ENCODE peak calls at places on chromosomes 1 and 21, in seven cellular contexts. P is activated T-helper 2 cell treated with anti-CD3 and anti-CD28 coated beads, Interferon-gamma antibody, Interleukin-2, Interleukin-4, amounts not matched to agents 10 μg/mL and 5 μg/mL and 100 μg/mL, durations not matched to agents 14 hours and 24 hours and 36 hours; U is T-helper 1 cell; Z is sigmoid colon; M is hypothalamus; C is NCI-H1092; G is AG09319. L is an unnamed sample.

GRCh38 chr1:227245613-227246320 is 72.5 kb downstream of the CDC42BPA start:
- DNase-seq in P (no peak), M (no peak), G (no peak), Z (no peak), U (no peak), C (no peak), L (no peak)

GRCh38 chr1:112904071-112904830 is 51.7 kb downstream of the SLC16A1 start:
- DNase-seq in M (no peak), Z (no peak), U (no peak), P (peak; percentile 50), G (peak; percentile 14), C (no peak), L (no peak)

GRCh38 chr1:160204526-160205241 is 500 bp upstream of the PEA15 start:
- DNase-seq in P (no peak), Z (no peak), C (no peak), G (no peak), U (no peak), M (no peak), L (no peak)

GRCh38 chr1:100353988-100354387 is 1.7 kb downstream of the CDC14A start:
- DNase-seq in U (no peak), P (no peak), M (no peak), G (no peak), C (no peak), Z (no peak), L (no peak)

GRCh38 chr21:26140185-26140584 is 30.4 kb downstream of the APP start:
- DNase-seq in U (no peak), C (no peak), G (peak; percentile 86), P (no peak), M (no peak), Z (peak; percentile 75), L (no peak)

GRCh38 chr1:185681034-185681633 is 53.1 kb upstream of the HMCN1 start:
- DNase-seq in Z (no peak), P (no peak), C (peak; percentile 57), G (peak; percentile 10), M (no peak), U (no peak), L (no peak)

GRCh38 chr1:236602171-236602570 is 2.1 kb downstream of the HEATR1 start:
- DNase-seq in M (no peak), U (no peak), P (no peak), C (no peak), Z (no peak), G (no peak), L (no peak)

GRCh38 chr1:102191723-102192122 is 195.0 kb upstream of the OLFM3 start:
- DNase-seq in M (no peak), C (peak; percentile 18), G (no peak), Z (no peak), P (no peak), U (no peak), L (no peak)

GRCh38 chr1:180632326-180633088 is 685 bp downstream of the XPR1 start:
- DNase-seq in Z (peak; percentile 81), C (no peak), G (no peak), P (peak; percentile 57), M (peak; percentile 67), U (peak; percentile 28), L (no peak)

GRCh38 chr1:151292207-151293030 is 10.3 kb downstream of the ZNF687 start:
- DNase-seq in M (no peak), U (no peak), Z (no peak), P (no peak), C (no peak), G (no peak), L (no peak)

GRCh38 chr1:25917996-25918395 is 11.8 kb upstream of the STMN1 start:
- DNase-seq in C (no peak), G (no peak), P (no peak), Z (no peak), M (no peak), U (no peak), L (no peak)

GRCh38 chr1:22739648-22740385 is 29.2 kb downstream of the EPHB2 start:
- DNase-seq in Z (no peak), M (no peak), G (peak; percentile 39), P (no peak), U (no peak), C (no peak), L (no peak)

GRCh38 chr1:91610829-91611228 is 110.2 kb downstream of the CDC7 start:
- DNase-seq in C (no peak), Z (no peak), P (no peak), M (no peak), U (no peak), G (no peak), L (no peak)

GRCh38 chr1:12186277-12186985 is 19.6 kb downstream of the TNFRSF1B start:
- DNase-seq in U (no peak), Z (no peak), M (no peak), C (no peak), P (no peak), G (no peak), L (no peak)

GRCh38 chr1:84825161-84825560 is 67.8 kb downstream of the LPAR3 start:
- DNase-seq in G (no peak), U (no peak), M (no peak), Z (no peak), C (no peak), P (no peak), L (no peak)

GRCh38 chr1:12189328-12189682 is 22.5 kb downstream of the TNFRSF1B start:
- DNase-seq in U (no peak), G (no peak), Z (no peak), C (no peak), P (no peak), M (no peak), L (no peak)

GRCh38 chr1:71193153-71193552 is 112.3 kb upstream of the ZRANB2 start:
- DNase-seq in U (no peak), M (no peak), P (no peak), Z (no peak), C (no peak), G (no peak), L (no peak)

GRCh38 chr1:198676253-198676652 is 37.4 kb downstream of the PTPRC start:
- DNase-seq in Z (no peak), C (no peak), U (no peak), G (no peak), M (no peak), P (no peak), L (no peak)

L was measured in amygdala.